ENCODE peak calls at places on chromosomes 2 and 18, in four cellular contexts. W, Y, C and G are unnamed samples.

GRCh38 chr2:99977947-99978346 is 164.4 kb downstream of the AFF3 start:
- DNase-seq in W (no peak), Y (no peak), C (no peak), G (no peak)

GRCh38 chr2:55856936-55857335 is 66.6 kb downstream of the EFEMP1 start:
- DNase-seq in W (no peak), Y (no peak), C (peak; percentile 68), G (no peak)

GRCh38 chr2:31297751-31298150 is 63.8 kb downstream of the EHD3 start:
- DNase-seq in W (no peak), Y (no peak), C (no peak), G (no peak)

GRCh38 chr2:209719034-209719433 is 52.6 kb upstream of the UNC80 start:
- DNase-seq in W (no peak), Y (no peak), C (no peak), G (no peak)

GRCh38 chr2:23367760-23368159 is 17.2 kb upstream of the KLHL29 start:
- DNase-seq in W (no peak), Y (no peak), C (no peak), G (no peak)

GRCh38 chr2:143452817-143453462 is 323.7 kb downstream of the ARHGAP15 start:
- DNase-seq in W (no peak), Y (no peak), C (no peak), G (no peak)

GRCh38 chr2:149741646-149742045 is 154.1 kb upstream of the MMADHC start:
- DNase-seq in W (no peak), Y (no peak), C (peak; percentile 93), G (no peak)

GRCh38 chr18:79488311-79489047 is 92.7 kb downstream of the NFATC1 start:
- DNase-seq in W (no peak), Y (peak; percentile 52), C (no peak), G (no peak)

GRCh38 chr18:4017479-4017878 is 437.6 kb downstream of the DLGAP1 start:
- DNase-seq in W (no peak), Y (no peak), C (no peak), G (no peak)

GRCh38 chr2:8230466-8230865 is 451.4 kb upstream of the ID2 start:
- DNase-seq in W (no peak), Y (no peak), C (no peak), G (no peak)

GRCh38 chr2:165877565-165878550 is 75.7 kb downstream of the TTC21B start:
- DNase-seq in W (no peak), Y (no peak), C (peak; percentile 53), G (no peak)

GRCh38 chr2:238947920-238948710 is 100.2 kb downstream of the TWIST2 start:
- DNase-seq in W (peak; percentile 31), Y (no peak), C (peak; percentile 97), G (peak; percentile 29)

GRCh38 chr18:13376298-13376840 is 157.8 kb downstream of the LDLRAD4 start:
- DNase-seq in W (no peak), Y (no peak), C (peak; percentile 38), G (no peak)

GRCh38 chr2:176565641-176566323 is 296.5 kb downstream of the MTX2 start:
- DNase-seq in W (no peak), Y (no peak), C (peak; percentile 44), G (no peak)

GRCh38 chr2:225398372-225398771 is 1.1 kb upstream of the NYAP2 start:
- DNase-seq in W (no peak), Y (no peak), C (no peak), G (no peak)

GRCh38 chr18:8337216-8337615 is 272.0 kb upstream of the RAB12 start:
- DNase-seq in W (no peak), Y (no peak), C (peak; percentile 43), G (no peak)

GRCh38 chr2:141529674-141530073 is 601.1 kb downstream of the LRP1B start:
- DNase-seq in W (no peak), Y (no peak), C (no peak), G (no peak)

GRCh38 chr2:96090181-96090500 is 26.2 kb downstream of the ADRA2B start:
- DNase-seq in W (peak; percentile 16), Y (peak; percentile 39), C (no peak), G (no peak)

DNA sequence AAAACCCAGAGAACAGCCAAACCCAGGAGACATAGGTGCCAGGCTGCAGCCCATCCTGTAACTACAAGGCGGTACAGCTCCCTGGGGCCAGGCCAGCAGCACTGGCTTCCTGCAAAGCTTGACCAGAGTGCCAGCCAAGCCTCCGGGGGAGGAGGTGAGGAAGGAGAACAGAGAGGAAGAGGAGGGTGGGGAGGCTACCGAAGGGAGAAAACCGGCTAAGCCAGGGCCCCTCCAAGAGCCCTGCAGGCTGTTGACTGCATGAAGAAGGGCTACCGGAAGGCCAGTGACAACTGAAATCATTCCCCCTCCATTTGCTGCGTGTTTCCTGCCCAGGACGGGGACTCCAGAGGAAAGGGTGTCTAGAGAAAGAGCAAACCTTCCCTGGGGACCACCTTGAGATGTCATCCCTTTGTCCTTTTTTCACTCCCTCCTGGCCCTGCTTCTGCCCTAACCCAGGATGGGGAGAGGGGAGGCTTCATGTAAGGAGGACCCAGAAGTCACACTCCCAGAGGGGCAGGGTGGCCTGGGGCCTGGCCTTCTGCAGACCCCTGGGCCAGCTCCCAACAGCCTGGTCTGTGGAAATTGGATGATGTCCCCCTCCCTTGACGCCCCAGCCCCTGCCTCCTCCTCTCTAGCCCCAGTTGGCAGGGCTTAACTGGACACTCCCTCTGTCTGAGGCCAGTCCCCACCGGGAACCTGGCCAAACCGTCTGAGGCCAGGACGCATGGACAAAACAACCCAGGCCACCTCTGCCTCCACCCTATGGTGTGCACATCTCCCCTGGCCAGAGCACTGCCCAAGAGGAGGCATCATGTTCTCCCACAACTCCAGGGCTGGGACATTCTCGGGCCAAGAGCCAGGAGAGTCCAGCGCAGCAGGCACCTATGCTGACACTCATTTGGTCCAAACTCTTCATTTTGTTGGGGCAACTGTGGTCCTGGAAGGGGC is 207.8 kb downstream of the CYP26B1 start:
- DNase-seq in W (peak; percentile 18), Y (no peak), C (no peak), G (peak; percentile 26)
- H3K27ac ChIP-seq in W (no peak overlapping the region), Y (no peak overlapping the region), C (no peak overlapping the region), G (no peak overlapping the region)

DNA sequence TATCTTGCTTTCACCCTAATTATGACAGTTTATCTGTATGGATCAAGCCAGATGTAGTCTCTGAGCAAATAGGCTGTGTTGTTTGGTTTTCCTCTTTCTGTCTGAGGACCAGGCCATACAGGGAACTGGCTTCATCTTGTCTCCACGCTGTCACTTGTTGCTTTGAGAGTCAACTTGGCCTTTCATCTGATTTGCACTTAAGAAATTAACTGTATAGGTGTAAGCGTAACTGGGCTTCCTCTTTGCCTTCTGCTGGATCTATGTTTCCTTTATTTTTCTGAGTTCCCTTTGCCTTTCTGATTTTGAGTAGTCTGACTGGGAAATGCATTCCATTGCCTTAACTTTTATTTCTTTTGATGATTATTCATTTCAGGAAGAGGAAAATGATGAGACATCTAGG is 17.3 kb downstream of the PTCD3 start:
- DNase-seq in W (no peak), Y (no peak), C (no peak), G (no peak)
- H3K36me3 ChIP-seq in W (peaks cover 43% of the 10 kb centered on the region), Y (peaks cover 76% of the 10 kb centered on the region), C (peaks cover 84% of the 10 kb centered on the region), G (peaks cover 36% of the 10 kb centered on the region)

DNA sequence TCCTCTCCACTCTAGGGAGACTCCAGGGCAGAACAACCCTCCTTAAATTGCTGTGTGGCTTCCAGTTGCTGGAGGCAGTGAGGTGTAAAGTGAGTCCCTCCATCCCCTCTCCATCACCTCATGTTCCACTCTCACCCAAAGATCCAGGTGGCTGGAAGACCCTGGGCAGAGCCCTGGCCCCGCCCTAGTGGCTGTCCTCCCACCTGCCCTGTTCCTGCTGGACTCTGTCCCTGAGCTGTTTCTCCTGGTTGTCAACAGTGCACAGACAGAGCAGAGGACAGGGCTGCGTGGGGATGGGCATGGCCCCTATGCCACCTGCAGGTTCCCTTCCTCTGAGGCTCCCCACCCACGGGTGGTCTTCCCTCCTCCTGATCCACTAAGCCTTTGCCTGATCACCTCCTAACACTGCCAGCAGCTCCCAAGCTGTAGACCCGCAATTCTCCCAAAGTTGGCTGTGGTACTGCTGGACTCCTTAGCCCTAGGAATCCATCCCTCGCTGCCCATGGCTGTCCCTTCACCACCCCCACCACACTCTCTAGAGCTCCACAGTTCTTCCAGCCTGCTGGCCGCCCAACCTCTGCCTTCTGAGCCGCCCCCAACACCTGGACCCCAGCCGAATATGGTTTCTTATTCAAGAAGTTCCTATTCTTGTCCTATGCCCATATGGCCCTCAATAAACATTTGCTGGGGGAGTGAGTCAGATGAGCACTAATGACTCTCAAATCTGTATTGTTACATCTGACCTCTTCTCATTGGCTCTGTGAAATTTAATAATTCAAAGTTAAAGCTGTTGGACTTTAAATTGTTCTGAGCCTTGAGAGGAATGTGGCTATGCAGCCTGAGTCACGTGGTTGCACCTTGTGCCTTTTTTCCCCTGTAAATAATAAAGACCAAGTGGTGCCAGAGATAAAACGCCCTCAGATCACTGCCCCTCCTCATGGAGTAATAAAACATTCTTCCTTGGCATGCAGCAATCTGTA is 260.0 kb upstream of the HS6ST1 start:
- DNase-seq in W (no peak), Y (no peak), C (no peak), G (peak; percentile 25)
- TF ChIP-seq CTCF in W (no peak), Y (no peak), C (no peak), G (no peak)

GRCh38 chr18:1292167-1292566 is 387.5 kb downstream of the ADCYAP1 start:
- DNase-seq in W (no peak), Y (no peak), C (no peak), G (no peak)

GRCh38 chr18:1296237-1296636 is 391.6 kb downstream of the ADCYAP1 start:
- DNase-seq in W (no peak), Y (no peak), C (no peak), G (no peak)

DNA sequence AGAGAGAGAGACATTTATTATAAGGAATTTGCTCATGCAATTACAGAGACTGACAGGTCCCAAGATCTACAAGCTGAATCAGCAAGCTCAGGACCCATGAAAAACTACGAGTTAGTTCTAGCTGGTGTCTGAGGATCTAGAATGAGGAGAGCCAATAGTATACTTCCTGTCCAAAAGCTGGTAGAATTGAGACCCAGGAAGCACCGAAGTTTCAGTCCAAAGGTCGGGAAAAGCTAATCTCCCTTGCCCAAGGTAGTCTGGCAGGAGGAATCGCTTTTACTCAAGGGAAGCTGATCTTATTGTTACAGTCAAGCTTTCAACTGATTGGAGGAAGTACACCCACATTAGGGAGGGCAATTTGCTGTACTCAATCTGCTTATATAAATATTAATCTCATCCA is 389.6 kb downstream of the ADCYAP1 start:
- DNase-seq in W (no peak), Y (no peak), C (no peak), G (no peak)
- H3K27ac ChIP-seq in W (no peak overlapping the region), Y (no peak overlapping the region), C (no peak overlapping the region), G (no peak overlapping the region)

GRCh38 chr2:63514781-63515180 is 73.5 kb downstream of the WDPCP start:
- DNase-seq in W (no peak), Y (no peak), C (no peak), G (no peak)
- H3K36me3 ChIP-seq in W (no peaks in the 10 kb centered on the region), Y (no peaks in the 10 kb centered on the region), C (no peaks in the 10 kb centered on the region), G (no peaks in the 10 kb centered on the region)

DNA sequence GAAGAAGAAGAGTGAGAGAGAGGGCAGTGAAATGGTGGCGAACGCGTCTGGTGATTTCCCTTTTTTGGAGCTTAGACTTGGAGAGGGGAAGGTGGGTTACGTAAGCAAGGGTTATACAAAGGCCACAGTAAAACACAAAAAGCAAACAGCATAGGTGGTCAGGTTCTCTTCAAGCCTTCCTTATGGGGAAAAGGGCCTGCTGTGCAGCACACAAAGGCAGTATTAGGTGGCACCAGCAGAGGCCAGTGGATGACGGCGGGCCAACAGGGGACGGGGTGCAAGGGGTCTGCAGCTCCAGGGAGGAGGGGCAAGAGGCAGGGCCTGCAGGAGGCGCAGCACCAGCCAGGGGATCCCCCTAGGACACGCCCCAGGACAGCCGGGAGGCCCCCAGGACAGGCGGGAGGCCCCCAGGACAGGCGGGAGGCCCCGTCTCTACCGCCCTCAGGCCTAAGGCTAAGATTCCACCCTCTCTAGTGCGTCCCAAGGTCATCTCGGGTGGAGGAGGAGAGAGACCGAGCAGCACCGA is 32.6 kb upstream of the NPC1 start:
- DNase-seq in W (peak; percentile 46), Y (no peak), C (no peak), G (no peak)
- TF ChIP-seq CTCF in W (no peak), Y (no peak), C (no peak), G (no peak)